ENCODE peak calls at places on chromosomes 3 and 15, in six cellular contexts. V, H, Q, D, O and U are unnamed samples.

GRCh38 chr15:40697916-40698315 is 2.9 kb downstream of the RAD51 start:
- DNase-seq in V (no peak), H (no peak), Q (no peak), D (no peak), O (no peak), U (no peak)

GRCh38 chr15:45448066-45448510 is 69.7 kb upstream of the GATM start:
- DNase-seq in V (peak), H (peak), Q (no peak), D (no peak), O (peak), U (no peak)

GRCh38 chr3:160005004-160005403 is 16.4 kb downstream of the IL12A start:
- DNase-seq in V (no peak), H (no peak), Q (no peak), D (no peak), O (no peak), U (no peak)

GRCh38 chr15:59879506-59879905 is 124.6 kb upstream of the FOXB1 start:
- DNase-seq in V (peak), H (no peak), Q (no peak), D (no peak), O (no peak), U (no peak)

GRCh38 chr3:123161167-123161566 is 40.6 kb upstream of the SEC22A start:
- DNase-seq in V (no peak), H (no peak), Q (peak), D (no peak), O (no peak), U (no peak)

GRCh38 chr3:170809021-170809974 is 60.7 kb downstream of the RPL22L1 start:
- DNase-seq in V (peak), H (peak), Q (peak), D (no peak), O (peak), U (peak)

GRCh38 chr3:187531831-187532230 is 138.4 kb downstream of the SST start:
- DNase-seq in V (no peak), H (no peak), Q (no peak), D (no peak), O (no peak), U (no peak)

GRCh38 chr15:25811481-25811906 is 51.6 kb downstream of the ATP10A start:
- DNase-seq in V (no peak), H (no peak), Q (no peak), D (no peak), O (no peak), U (no peak)

GRCh38 chr3:129554356-129555120 is 11.6 kb downstream of the H1-8 start:
- DNase-seq in V (no peak), H (no peak), Q (no peak), D (no peak), O (no peak), U (no peak)

GRCh38 chr3:50254577-50255250 is 14.2 kb upstream of the SEMA3B start:
- DNase-seq in V (no peak), H (no peak), Q (no peak), D (no peak), O (peak), U (no peak)

GRCh38 chr3:55508335-55508734 is 21.2 kb upstream of the WNT5A start:
- DNase-seq in V (no peak), H (no peak), Q (no peak), D (no peak), O (no peak), U (no peak)

GRCh38 chr3:44554626-44555592 is at the start of gene ZKSCAN7:
- DNase-seq in V (peak), H (peak), Q (peak), D (peak), O (peak), U (peak)

GRCh38 chr15:36808401-36809160 is 229.2 kb downstream of the CDIN1 start:
- DNase-seq in V (peak), H (no peak), Q (no peak), D (no peak), O (no peak), U (no peak)

GRCh38 chr3:127141921-127142730 is 50.8 kb upstream of the PRR23E start:
- DNase-seq in V (no peak), H (no peak), Q (no peak), D (no peak), O (no peak), U (no peak)

GRCh38 chr3:162295323-162295983 is 798.8 kb downstream of the OTOL1 start:
- DNase-seq in V (peak), H (peak), Q (no peak), D (no peak), O (peak), U (no peak)

GRCh38 chr3:97200387-97200786 is 386.0 kb downstream of the EPHA6 start:
- DNase-seq in V (no peak), H (no peak), Q (no peak), D (no peak), O (no peak), U (no peak)

GRCh38 chr3:144363856-144364255 is 392.2 kb downstream of the DIPK2A start:
- DNase-seq in V (no peak), H (no peak), Q (no peak), D (no peak), O (peak), U (no peak)

GRCh38 chr15:63351170-63351569 is 30.5 kb downstream of the CA12 start:
- DNase-seq in V (no peak), H (no peak), Q (no peak), D (no peak), O (no peak), U (no peak)

GRCh38 chr3:53230041-53230621 is 25.7 kb downstream of the TKT start:
- DNase-seq in V (no peak), H (no peak), Q (peak), D (no peak), O (no peak), U (no peak)

GRCh38 chr15:90022345-90022744 is 21.2 kb downstream of the ZNF710 start:
- DNase-seq in V (no peak), H (no peak), Q (no peak), D (no peak), O (no peak), U (no peak)

GRCh38 chr15:88954431-88955277 is 41.5 kb upstream of the MFGE8 start:
- DNase-seq in V (no peak), H (peak), Q (no peak), D (no peak), O (no peak), U (no peak)

GRCh38 chr15:78623786-78624497 is 3.1 kb upstream of the CHRNA3 start:
- DNase-seq in V (no peak), H (no peak), Q (no peak), D (no peak), O (no peak), U (no peak)

GRCh38 chr3:63960048-63960711 is 48.0 kb upstream of the SCAANT1 start:
- DNase-seq in V (peak), H (peak), Q (no peak), D (no peak), O (peak), U (no peak)

GRCh38 chr3:68163054-68163453 is 508.6 kb upstream of the SUCLG2 start:
- DNase-seq in V (no peak), H (no peak), Q (no peak), D (no peak), O (no peak), U (no peak)

GRCh38 chr15:83671603-83672002 is 17.7 kb downstream of the ADAMTSL3 start:
- DNase-seq in V (no peak), H (no peak), Q (no peak), D (no peak), O (no peak), U (no peak)

GRCh38 chr3:195059006-195059350 is 212.0 kb downstream of the XXYLT1 start:
- DNase-seq in V (no peak), H (no peak), Q (no peak), D (no peak), O (no peak), U (no peak)

GRCh38 chr3:114144909-114145688 is 33.8 kb downstream of the DRD3 start:
- DNase-seq in V (peak), H (peak), Q (no peak), D (no peak), O (no peak), U (no peak)

GRCh38 chr15:98609144-98609852 is 39.0 kb upstream of the IGF1R start:
- DNase-seq in V (peak), H (peak), Q (peak), D (peak), O (peak), U (no peak)

GRCh38 chr3:106048946-106049481 is 180.2 kb upstream of the CBLB start:
- DNase-seq in V (peak), H (no peak), Q (no peak), D (no peak), O (no peak), U (no peak)

GRCh38 chr3:8816106-8816505 is 46.7 kb upstream of the OXTR start:
- DNase-seq in V (peak), H (no peak), Q (no peak), D (no peak), O (no peak), U (no peak)

GRCh38 chr3:15513810-15514662 is 7.5 kb downstream of the COLQ start:
- DNase-seq in V (no peak), H (no peak), Q (no peak), D (no peak), O (peak), U (no peak)

GRCh38 chr3:4517095-4517494 is 23.9 kb downstream of the ITPR1 start:
- DNase-seq in V (no peak), H (no peak), Q (no peak), D (no peak), O (no peak), U (no peak)

GRCh38 chr3:4523710-4524422 is 30.7 kb downstream of the ITPR1 start:
- DNase-seq in V (no peak), H (no peak), Q (no peak), D (no peak), O (no peak), U (no peak)

GRCh38 chr3:4522962-4523361 is 29.8 kb downstream of the ITPR1 start:
- DNase-seq in V (no peak), H (no peak), Q (no peak), D (no peak), O (no peak), U (no peak)

GRCh38 chr3:4517643-4518042 is 24.5 kb downstream of the ITPR1 start:
- DNase-seq in V (no peak), H (no peak), Q (no peak), D (no peak), O (no peak), U (no peak)

DNA sequence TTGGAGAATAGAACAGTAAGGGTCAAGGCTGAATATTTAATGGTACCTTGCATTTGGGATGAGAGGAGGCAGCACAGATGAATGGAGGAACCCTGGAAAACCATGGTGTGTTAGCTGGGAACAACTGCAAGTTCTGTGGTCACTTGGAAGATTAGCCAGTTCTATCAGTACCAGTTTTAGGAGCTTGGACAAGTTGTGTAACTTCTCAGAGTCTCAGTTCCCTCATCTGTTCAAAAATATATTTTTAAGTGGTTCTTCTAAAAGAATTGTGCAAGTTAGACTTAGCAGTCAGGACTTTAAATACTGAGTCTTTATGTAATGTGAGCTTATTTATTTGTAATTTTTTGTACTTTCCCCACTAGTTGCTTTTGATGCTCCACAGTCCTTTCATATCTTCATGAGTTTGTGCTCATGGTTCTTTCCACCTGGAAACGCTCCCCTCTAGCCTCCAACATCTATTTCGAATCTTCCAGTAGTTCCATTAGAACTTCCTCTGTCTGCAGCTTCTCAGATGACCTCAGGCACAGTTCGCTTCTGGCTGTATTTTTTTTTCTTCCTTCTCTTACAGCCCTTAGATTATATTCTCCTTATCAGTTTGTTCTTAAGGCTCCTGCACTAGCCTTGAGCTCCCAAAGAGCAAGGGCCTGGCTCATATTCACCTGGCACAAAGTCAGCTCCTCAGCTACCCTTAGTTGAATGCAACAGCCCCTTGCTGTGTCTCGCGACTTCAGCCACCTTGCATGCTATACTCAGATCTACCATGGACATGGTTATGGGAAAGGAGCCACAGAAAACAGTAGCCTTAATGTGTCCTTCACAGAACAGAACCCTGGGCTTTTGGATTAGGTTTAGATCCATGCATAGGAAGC is 27.1 kb downstream of the ITPR1 start:
- DNase-seq in V (no peak), H (no peak), Q (no peak), D (no peak), O (no peak), U (no peak)
- H3K14ac ChIP-seq in V (no peak), H (no peak), Q (no peak), D (no peak), O (no peak), U (no peak)

DNA sequence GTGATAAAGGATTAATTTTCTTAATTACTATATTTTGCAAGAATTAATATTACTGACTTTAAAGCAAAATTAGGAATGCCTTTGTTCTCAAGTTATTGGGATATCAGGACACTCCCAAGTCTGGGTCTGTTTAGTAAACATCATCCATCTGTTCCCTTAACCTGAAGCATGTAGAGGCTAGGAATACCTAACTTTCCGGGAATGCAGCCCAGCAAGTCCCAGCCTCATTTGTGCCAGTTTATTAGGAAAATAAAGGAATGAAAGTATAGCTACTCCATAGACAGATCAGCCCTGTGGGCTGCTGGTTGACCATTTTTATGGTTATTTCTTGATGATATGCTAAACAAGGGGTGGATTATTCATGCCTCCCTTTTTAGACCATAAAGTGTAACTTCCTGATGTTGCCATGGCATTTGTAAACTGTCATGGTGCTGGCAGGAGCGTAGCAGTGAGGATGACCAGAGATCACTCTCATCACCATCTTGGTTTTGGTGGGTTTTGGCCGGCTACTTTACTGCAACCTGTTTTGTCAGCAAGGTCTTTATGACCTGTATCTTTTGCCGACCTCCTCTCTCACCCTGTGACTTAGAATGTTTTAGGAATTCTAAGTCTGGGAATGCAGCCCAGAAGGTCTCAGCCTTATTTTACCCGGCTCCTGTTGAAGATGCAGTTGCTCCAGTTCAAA is 540.2 kb downstream of the NAALADL2 start:
- DNase-seq in V (peak), H (no peak), Q (no peak), D (no peak), O (peak), U (no peak)
- H3K14ac ChIP-seq in V (peak), H (no peak), Q (no peak), D (no peak), O (no peak), U (no peak)

DNA sequence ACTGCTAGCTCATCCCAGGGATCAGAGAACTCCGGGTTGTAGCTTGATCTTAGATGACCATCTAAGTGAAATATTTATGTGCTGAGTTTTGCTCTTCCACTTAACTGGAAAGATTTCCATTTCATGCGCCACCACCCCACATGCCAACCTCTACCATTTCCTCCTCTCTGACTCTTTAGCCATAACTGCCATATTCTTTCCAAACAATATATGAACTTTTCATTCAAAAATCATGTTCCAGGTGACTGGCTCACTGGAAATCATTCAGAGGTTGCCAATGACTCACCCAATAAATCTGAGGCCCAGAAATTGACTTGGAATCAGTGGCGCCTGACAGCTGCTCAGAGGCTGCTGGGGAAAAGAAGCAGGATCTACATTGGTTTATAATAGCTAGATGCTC is 31.6 kb upstream of the FAM174B start:
- DNase-seq in V (no peak), H (no peak), Q (no peak), D (no peak), O (peak), U (no peak)
- H3K14ac ChIP-seq in V (no peak), H (no peak), Q (no peak), D (no peak), O (no peak), U (no peak)

GRCh38 chr15:68019814-68020525 is 34.1 kb upstream of the PIAS1 start:
- DNase-seq in V (no peak), H (no peak), Q (no peak), D (no peak), O (peak), U (no peak)
- H3K14ac ChIP-seq in V (no peak), H (no peak), Q (no peak), D (no peak), O (peak), U (no peak)

DNA sequence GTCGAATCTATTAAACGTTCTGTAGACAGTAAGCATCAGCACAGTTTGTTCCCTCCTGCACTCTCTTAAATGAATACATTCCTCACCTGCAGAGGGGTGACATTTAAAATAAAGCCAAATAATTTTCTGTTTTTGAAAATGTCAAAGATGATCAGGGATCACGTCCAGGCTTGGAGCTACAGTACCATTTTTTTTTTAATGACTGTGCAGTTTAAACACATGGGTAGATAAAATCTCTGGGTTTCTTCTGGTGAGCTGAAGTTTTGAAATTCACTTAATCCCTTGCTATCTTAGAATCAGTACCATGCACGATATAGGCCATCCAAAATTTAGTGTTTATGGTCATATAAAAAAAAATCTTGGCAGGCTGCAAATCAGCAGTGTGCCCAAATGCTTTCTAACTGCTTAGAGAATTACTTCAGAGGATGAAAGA is 12.8 kb downstream of the PYDC2 start:
- DNase-seq in V (no peak), H (peak), Q (no peak), D (no peak), O (no peak), U (no peak)
- H3K14ac ChIP-seq in V (no peak), H (no peak), Q (no peak), D (no peak), O (no peak), U (no peak)

DNA sequence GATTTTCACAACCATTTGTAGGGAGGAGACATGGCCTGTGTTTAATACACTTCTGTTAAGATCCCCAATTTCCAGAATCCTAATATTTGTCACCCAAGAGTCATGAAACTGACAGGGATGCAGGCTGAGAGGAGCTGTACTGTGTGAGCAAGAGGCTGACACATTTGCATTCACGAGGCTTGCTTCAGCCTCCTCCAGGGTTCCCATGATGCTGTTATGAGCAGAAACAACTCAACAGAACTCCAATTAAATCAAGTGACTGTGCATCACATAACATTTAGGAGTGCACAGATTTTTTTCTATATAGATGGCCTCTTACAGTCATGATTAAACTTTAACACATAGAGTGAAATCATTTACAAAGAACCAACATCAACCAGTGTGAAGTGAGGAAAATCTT is 292.3 kb upstream of the STT3B start:
- DNase-seq in V (no peak), H (no peak), Q (no peak), D (no peak), O (no peak), U (no peak)
- H3K14ac ChIP-seq in V (no peak), H (no peak), Q (no peak), D (no peak), O (no peak), U (no peak)